ENCODE peak calls at places on chromosome 15, in nine cellular contexts. L is G401; H is activated CD8-positive, alpha-beta memory T cell treated with anti-CD3 and anti-CD28 coated beads, Interleukin-2, amount 10 ng/mL, durations not matched to agents 7 days and 5 days; I is AG08395; R is cardiac septum; J is NCI-H1092; Z is T47D; Y is CD8-positive, alpha-beta memory T cell; X is stimulated activated CD8-positive, alpha-beta memory T cell treated with anti-CD3 and anti-CD28 coated beads, Interleukin-7, amount 100 ng/mL, for 24 hours. P is an unnamed sample.

GRCh38 chr15:37125143-37125542 is 24.8 kb upstream of the MEIS2 start:
- DNase-seq in L (no peak), H (no peak), I (no peak), R (no peak), J (no peak), Z (no peak), Y (no peak), X (no peak), P (no peak)

GRCh38 chr15:51121118-51121517 is 26.4 kb upstream of the TNFAIP8L3 start:
- DNase-seq in L (no peak), H (no peak), I (peak), R (no peak), J (no peak), Z (no peak), Y (no peak), X (no peak), P (peak)

GRCh38 chr15:90598053-90598577 is 68.4 kb downstream of the CRTC3 start:
- DNase-seq in L (peak), H (peak), I (no peak), R (peak), J (no peak), Z (no peak), Y (no peak), X (no peak), P (peak)

GRCh38 chr15:58934521-58934920 is 1.0 kb upstream of the SLTM start:
- DNase-seq in L (no peak), H (no peak), I (no peak), R (no peak), J (no peak), Z (no peak), Y (no peak), X (no peak), P (no peak)

GRCh38 chr15:41507820-41508290 is 5.8 kb downstream of the LTK start:
- DNase-seq in L (peak), H (no peak), I (no peak), R (no peak), J (no peak), Z (peak), Y (no peak), X (no peak), P (no peak)

GRCh38 chr15:74776851-74777768 is 4.8 kb upstream of the CSK start:
- DNase-seq in L (no peak), H (peak), I (no peak), R (no peak), J (no peak), Z (no peak), Y (peak), X (no peak), P (no peak)

GRCh38 chr15:82040862-82041261 is 5.0 kb downstream of the MEX3B start:
- DNase-seq in L (no peak), H (no peak), I (no peak), R (no peak), J (peak), Z (peak), Y (no peak), X (no peak), P (no peak)

GRCh38 chr15:40982855-40983254 is 29.6 kb downstream of the CHAC1 start:
- DNase-seq in L (no peak), H (no peak), I (peak), R (no peak), J (no peak), Z (no peak), Y (no peak), X (no peak), P (no peak)

GRCh38 chr15:50044406-50044805 is 74.6 kb downstream of the ATP8B4 start:
- DNase-seq in L (no peak), H (no peak), I (no peak), R (no peak), J (no peak), Z (no peak), Y (no peak), X (no peak), P (no peak)

GRCh38 chr15:93028632-93029612 is 60.1 kb downstream of the RGMA start:
- DNase-seq in L (peak), H (peak), I (peak), R (peak), J (no peak), Z (peak), Y (no peak), X (no peak), P (peak)

GRCh38 chr15:90059208-90059985 is 42.9 kb downstream of the IDH2 start:
- DNase-seq in L (no peak), H (peak), I (no peak), R (peak), J (no peak), Z (peak), Y (peak), X (peak), P (peak)

GRCh38 chr15:81312790-81313543 is 11.0 kb downstream of the STARD5 start:
- DNase-seq in L (peak), H (no peak), I (peak), R (no peak), J (no peak), Z (no peak), Y (no peak), X (no peak), P (peak)

GRCh38 chr15:68582236-68582635 is 3.4 kb downstream of the CORO2B start:
- DNase-seq in L (no peak), H (no peak), I (no peak), R (no peak), J (no peak), Z (no peak), Y (no peak), X (no peak), P (peak)

GRCh38 chr15:25741253-25741575 is 121.9 kb downstream of the ATP10A start:
- DNase-seq in L (no peak), H (no peak), I (no peak), R (no peak), J (no peak), Z (no peak), Y (no peak), X (no peak), P (no peak)

GRCh38 chr15:77654975-77655374 is 22.3 kb upstream of the LINGO1 start:
- DNase-seq in L (no peak), H (no peak), I (no peak), R (no peak), J (no peak), Z (peak), Y (no peak), X (no peak), P (no peak)

GRCh38 chr15:31328425-31328998 is 1.9 kb downstream of the KLF13 start:
- DNase-seq in L (peak), H (peak), I (peak), R (no peak), J (no peak), Z (no peak), Y (peak), X (peak), P (no peak)

GRCh38 chr15:45641374-45641778 is 6.5 kb downstream of the SQOR start:
- DNase-seq in L (no peak), H (no peak), I (peak), R (no peak), J (no peak), Z (peak), Y (no peak), X (no peak), P (no peak)

GRCh38 chr15:75104804-75105557 is 81.6 kb downstream of the PPCDC start:
- DNase-seq in L (peak), H (peak), I (peak), R (no peak), J (peak), Z (peak), Y (peak), X (no peak), P (no peak)

GRCh38 chr15:90550919-90551318 is 21.2 kb downstream of the CRTC3 start:
- DNase-seq in L (peak), H (no peak), I (no peak), R (no peak), J (no peak), Z (no peak), Y (no peak), X (no peak), P (no peak)

GRCh38 chr15:31869640-31870335 is 160.5 kb upstream of the CHRNA7 start:
- DNase-seq in L (peak), H (no peak), I (no peak), R (no peak), J (no peak), Z (no peak), Y (no peak), X (no peak), P (no peak)

GRCh38 chr15:58063612-58064011 is 1.9 kb downstream of the ALDH1A2 start:
- DNase-seq in L (no peak), H (no peak), I (no peak), R (no peak), J (no peak), Z (no peak), Y (no peak), X (no peak), P (no peak)

GRCh38 chr15:99474981-99475753 is 90.6 kb upstream of the MEF2A start:
- DNase-seq in L (no peak), H (no peak), I (no peak), R (peak), J (no peak), Z (no peak), Y (no peak), X (no peak), P (peak)

GRCh38 chr15:29089731-29090616 is 179.6 kb downstream of the NSMCE3 start:
- DNase-seq in L (no peak), H (peak), I (no peak), R (peak), J (no peak), Z (no peak), Y (peak), X (no peak), P (peak)

GRCh38 chr15:39426552-39427532 is 154.0 kb upstream of the THBS1 start:
- DNase-seq in L (peak), H (peak), I (peak), R (peak), J (peak), Z (no peak), Y (peak), X (peak), P (peak)

GRCh38 chr15:27847775-27848710 is 251.1 kb downstream of the OCA2 start:
- DNase-seq in L (peak), H (no peak), I (no peak), R (no peak), J (no peak), Z (no peak), Y (no peak), X (no peak), P (peak)

GRCh38 chr15:88621789-88622604 is 857 bp downstream of the AEN start:
- DNase-seq in L (no peak), H (peak), I (peak), R (no peak), J (no peak), Z (peak), Y (peak), X (no peak), P (peak)

GRCh38 chr15:65521355-65521754 is 3.9 kb upstream of the DPP8 start:
- DNase-seq in L (no peak), H (no peak), I (no peak), R (no peak), J (no peak), Z (no peak), Y (no peak), X (no peak), P (no peak)

GRCh38 chr15:82802497-82802896 is 3.4 kb downstream of the FSD2 start:
- DNase-seq in L (no peak), H (no peak), I (no peak), R (no peak), J (no peak), Z (no peak), Y (no peak), X (no peak), P (no peak)

GRCh38 chr15:27260523-27260922 is 289.5 kb downstream of the GABRG3 start:
- DNase-seq in L (no peak), H (no peak), I (no peak), R (no peak), J (peak), Z (no peak), Y (no peak), X (no peak), P (no peak)

GRCh38 chr15:64216722-64217428 is 54.1 kb upstream of the PPIB start:
- DNase-seq in L (no peak), H (no peak), I (peak), R (no peak), J (peak), Z (no peak), Y (no peak), X (no peak), P (no peak)

GRCh38 chr15:44782516-44782915 is 46.2 kb downstream of the TRIM69 start:
- DNase-seq in L (no peak), H (no peak), I (no peak), R (no peak), J (no peak), Z (no peak), Y (no peak), X (no peak), P (no peak)

GRCh38 chr15:64344651-64345262 is 11.2 kb downstream of the CSNK1G1 start:
- DNase-seq in L (no peak), H (no peak), I (no peak), R (no peak), J (no peak), Z (no peak), Y (no peak), X (no peak), P (no peak)

GRCh38 chr15:42549052-42549491 is 434 bp downstream of the HAUS2 start:
- DNase-seq in L (peak), H (peak), I (peak), R (no peak), J (no peak), Z (peak), Y (no peak), X (no peak), P (no peak)

GRCh38 chr15:94298359-94298758 is 67.0 kb downstream of the MCTP2 start:
- DNase-seq in L (no peak), H (no peak), I (no peak), R (no peak), J (no peak), Z (no peak), Y (no peak), X (no peak), P (no peak)

GRCh38 chr15:47473857-47474256 is 243.4 kb upstream of the SEMA6D start:
- DNase-seq in L (peak), H (no peak), I (peak), R (peak), J (peak), Z (no peak), Y (no peak), X (no peak), P (peak)

GRCh38 chr15:75669879-75670212 is 22.1 kb downstream of the SNX33 start:
- DNase-seq in L (no peak), H (no peak), I (no peak), R (no peak), J (no peak), Z (no peak), Y (no peak), X (no peak), P (no peak)

GRCh38 chr15:58839485-58839884 is 68.4 kb downstream of the MINDY2 start:
- DNase-seq in L (no peak), H (no peak), I (peak), R (no peak), J (no peak), Z (peak), Y (no peak), X (no peak), P (no peak)

GRCh38 chr15:70351391-70351790 is 253.7 kb upstream of the TLE3 start:
- DNase-seq in L (no peak), H (no peak), I (no peak), R (peak), J (no peak), Z (no peak), Y (no peak), X (no peak), P (no peak)

GRCh38 chr15:78055923-78056713 is 21.4 kb downstream of the TBC1D2B start:
- DNase-seq in L (no peak), H (peak), I (peak), R (no peak), J (no peak), Z (no peak), Y (peak), X (no peak), P (no peak)

P was measured in posterior vena cava.